ENCODE peak calls at places on chromosomes 12 and 14, in nine cellular contexts. C is upper lobe of right lung; N is progenitor cell of endocrine pancreas; W is stimulated activated CD8-positive, alpha-beta memory T cell treated with anti-CD3 and anti-CD28 coated beads, Interleukin-7, amount 100 ng/mL, for 24 hours; K is Caco-2; R is mucosa of descending colon; B is activated CD4-positive, CD25-positive, alpha-beta regulatory T cell; G is astrocyte of the spinal cord; M is vagina. S is an unnamed sample.

GRCh38 chr14:104344815-104345214 is 206.4 kb downstream of the KIF26A start:
- DNase-seq in C (no peak), N (no peak), W (no peak), K (no peak), R (no peak), B (no peak), G (no peak), M (no peak), S (no peak)

GRCh38 chr12:54560374-54560858 is 11.0 kb downstream of the PDE1B start:
- DNase-seq in C (peak), N (peak), W (peak), K (no peak), R (peak), B (peak), G (peak), M (no peak), S (peak)

GRCh38 chr12:95548056-95548538 is 3.2 kb downstream of the USP44 start:
- DNase-seq in C (peak), N (peak), W (no peak), K (no peak), R (peak), B (no peak), G (no peak), M (no peak), S (peak)

GRCh38 chr12:94718114-94718513 is 67.8 kb upstream of the TMCC3 start:
- DNase-seq in C (no peak), N (no peak), W (no peak), K (no peak), R (no peak), B (no peak), G (peak), M (no peak), S (no peak)

GRCh38 chr12:64269161-64269560 is 47.1 kb upstream of the KICS2 start:
- DNase-seq in C (no peak), N (no peak), W (no peak), K (no peak), R (no peak), B (no peak), G (no peak), M (no peak), S (no peak)

GRCh38 chr14:75906680-75907280 is 75.0 kb downstream of the TGFB3 start:
- DNase-seq in C (no peak), N (peak), W (peak), K (no peak), R (no peak), B (peak), G (peak), M (no peak), S (peak)

GRCh38 chr12:90589966-90590365 is 365.0 kb downstream of the CCER1 start:
- DNase-seq in C (no peak), N (no peak), W (no peak), K (no peak), R (no peak), B (no peak), G (no peak), M (no peak), S (no peak)

GRCh38 chr14:61730756-61731373 is 31.4 kb upstream of the SNAPC1 start:
- DNase-seq in C (no peak), N (no peak), W (no peak), K (no peak), R (no peak), B (no peak), G (no peak), M (no peak), S (no peak)

GRCh38 chr14:26856832-26857508 is 259.1 kb upstream of the NOVA1 start:
- DNase-seq in C (no peak), N (no peak), W (no peak), K (no peak), R (no peak), B (no peak), G (no peak), M (no peak), S (no peak)

GRCh38 chr14:96038558-96038919 is 623 bp upstream of the C14orf132 start:
- DNase-seq in C (no peak), N (no peak), W (no peak), K (no peak), R (no peak), B (no peak), G (no peak), M (no peak), S (no peak)

GRCh38 chr12:29519585-29520182 is 22.2 kb upstream of the OVCH1 start:
- DNase-seq in C (no peak), N (no peak), W (no peak), K (no peak), R (no peak), B (no peak), G (peak), M (no peak), S (peak)

GRCh38 chr14:52313903-52314481 is at the start of gene PTGER2:
- DNase-seq in C (peak), N (peak), W (peak), K (peak), R (peak), B (peak), G (peak), M (no peak), S (peak)

GRCh38 chr14:69291891-69292586 is 32.1 kb downstream of the GALNT16 start:
- DNase-seq in C (no peak), N (no peak), W (no peak), K (no peak), R (no peak), B (no peak), G (peak), M (no peak), S (peak)

GRCh38 chr12:1234073-1234472 is 243.1 kb downstream of the ERC1 start:
- DNase-seq in C (no peak), N (no peak), W (no peak), K (no peak), R (no peak), B (no peak), G (peak), M (no peak), S (no peak)

GRCh38 chr12:113392988-113393579 is 10.6 kb downstream of the SDS start:
- DNase-seq in C (no peak), N (no peak), W (no peak), K (peak), R (no peak), B (no peak), G (no peak), M (no peak), S (peak)

GRCh38 chr12:47110706-47111391 is 31.1 kb upstream of the AMIGO2 start:
- DNase-seq in C (no peak), N (no peak), W (no peak), K (no peak), R (no peak), B (no peak), G (no peak), M (no peak), S (no peak)

GRCh38 chr12:62692884-62693283 is 226.3 kb downstream of the MON2 start:
- DNase-seq in C (no peak), N (no peak), W (no peak), K (no peak), R (no peak), B (no peak), G (peak), M (no peak), S (peak)

GRCh38 chr12:54658306-54659264 is 10.4 kb upstream of the DCD start:
- DNase-seq in C (no peak), N (peak), W (peak), K (peak), R (no peak), B (no peak), G (no peak), M (no peak), S (peak)

GRCh38 chr14:104657563-104658324 is 31.7 kb upstream of the INF2 start:
- DNase-seq in C (no peak), N (no peak), W (no peak), K (no peak), R (no peak), B (no peak), G (no peak), M (no peak), S (peak)

GRCh38 chr12:94587266-94588241 is 62.8 kb downstream of the TMCC3 start:
- DNase-seq in C (no peak), N (no peak), W (no peak), K (no peak), R (no peak), B (no peak), G (no peak), M (no peak), S (no peak)

GRCh38 chr12:115411121-115411520 is 727.1 kb upstream of the TBX3 start:
- DNase-seq in C (no peak), N (no peak), W (no peak), K (no peak), R (no peak), B (no peak), G (peak), M (no peak), S (no peak)

GRCh38 chr12:113129664-113130456 is 5.7 kb downstream of the RASAL1 start:
- DNase-seq in C (no peak), N (no peak), W (no peak), K (no peak), R (no peak), B (no peak), G (no peak), M (no peak), S (no peak)

GRCh38 chr14:58907803-58908202 is 270.0 kb downstream of the DACT1 start:
- DNase-seq in C (no peak), N (no peak), W (no peak), K (no peak), R (no peak), B (no peak), G (peak), M (no peak), S (peak)

GRCh38 chr12:43154498-43155045 is 397.4 kb downstream of the ADAMTS20 start:
- DNase-seq in C (no peak), N (no peak), W (no peak), K (no peak), R (no peak), B (no peak), G (no peak), M (no peak), S (no peak)

S was measured in kidney tubule cell.